ENCODE peak calls at places on chromosome 9, in five cellular contexts. One of them, this sample, is unnamed.

GRCh38 chr9:135038331-135038730 is 49.1 kb upstream of the OLFM1 start:
- DNase-seq in activated CD4-positive, alpha-beta T cell treated with anti-CD3 and anti-CD28 coated beads, Interleukin-2, amount 50 U/mL, for 1 hour: no peak
- DNase-seq in CD4-positive, alpha-beta memory T cell: no peak
- DNase-seq in astrocyte of the hippocampus: no peak
- DNase-seq in left cardiac atrium: no peak
- DNase-seq in this sample: no peak

GRCh38 chr9:131304676-131305366 is 15.3 kb downstream of the PLPP7 start:
- DNase-seq in activated CD4-positive, alpha-beta T cell treated with anti-CD3 and anti-CD28 coated beads, Interleukin-2, amount 50 U/mL, for 1 hour: no peak
- DNase-seq in CD4-positive, alpha-beta memory T cell: no peak
- DNase-seq in astrocyte of the hippocampus: peak; percentile 37
- DNase-seq in left cardiac atrium: no peak
- DNase-seq in this sample: no peak

GRCh38 chr9:117412006-117412715 is 2.7 kb downstream of the ASTN2 start:
- DNase-seq in activated CD4-positive, alpha-beta T cell treated with anti-CD3 and anti-CD28 coated beads, Interleukin-2, amount 50 U/mL, for 1 hour: no peak
- DNase-seq in CD4-positive, alpha-beta memory T cell: no peak
- DNase-seq in astrocyte of the hippocampus: no peak
- DNase-seq in left cardiac atrium: no peak
- DNase-seq in this sample: no peak

GRCh38 chr9:78130004-78130403 is 98.4 kb upstream of the GNAQ start:
- DNase-seq in activated CD4-positive, alpha-beta T cell treated with anti-CD3 and anti-CD28 coated beads, Interleukin-2, amount 50 U/mL, for 1 hour: no peak
- DNase-seq in CD4-positive, alpha-beta memory T cell: no peak
- DNase-seq in astrocyte of the hippocampus: peak; percentile 43
- DNase-seq in left cardiac atrium: peak; percentile 36
- DNase-seq in this sample: no peak

GRCh38 chr9:23123048-23123632 is 676.5 kb downstream of the DMRTA1 start:
- DNase-seq in activated CD4-positive, alpha-beta T cell treated with anti-CD3 and anti-CD28 coated beads, Interleukin-2, amount 50 U/mL, for 1 hour: no peak
- DNase-seq in CD4-positive, alpha-beta memory T cell: no peak
- DNase-seq in astrocyte of the hippocampus: peak; percentile 46
- DNase-seq in left cardiac atrium: peak; percentile 31
- DNase-seq in this sample: no peak

GRCh38 chr9:117979914-117980313 is 275.7 kb downstream of the TLR4 start:
- DNase-seq in activated CD4-positive, alpha-beta T cell treated with anti-CD3 and anti-CD28 coated beads, Interleukin-2, amount 50 U/mL, for 1 hour: no peak
- DNase-seq in CD4-positive, alpha-beta memory T cell: no peak
- DNase-seq in astrocyte of the hippocampus: no peak
- DNase-seq in left cardiac atrium: no peak
- DNase-seq in this sample: no peak

GRCh38 chr9:35962126-35962906 is 4.4 kb upstream of the OR2S2 start:
- DNase-seq in activated CD4-positive, alpha-beta T cell treated with anti-CD3 and anti-CD28 coated beads, Interleukin-2, amount 50 U/mL, for 1 hour: no peak
- DNase-seq in CD4-positive, alpha-beta memory T cell: no peak
- DNase-seq in astrocyte of the hippocampus: peak; percentile 63
- DNase-seq in left cardiac atrium: no peak
- DNase-seq in this sample: no peak

GRCh38 chr9:129490583-129491485 is 130.1 kb downstream of the C9orf50 start:
- DNase-seq in activated CD4-positive, alpha-beta T cell treated with anti-CD3 and anti-CD28 coated beads, Interleukin-2, amount 50 U/mL, for 1 hour: no peak
- DNase-seq in CD4-positive, alpha-beta memory T cell: no peak
- DNase-seq in astrocyte of the hippocampus: peak; percentile 40
- DNase-seq in left cardiac atrium: peak; percentile 53
- DNase-seq in this sample: no peak

GRCh38 chr9:89204811-89205210 is 26.2 kb upstream of the SHC3 start:
- DNase-seq in activated CD4-positive, alpha-beta T cell treated with anti-CD3 and anti-CD28 coated beads, Interleukin-2, amount 50 U/mL, for 1 hour: no peak
- DNase-seq in CD4-positive, alpha-beta memory T cell: no peak
- DNase-seq in astrocyte of the hippocampus: no peak
- DNase-seq in left cardiac atrium: no peak
- DNase-seq in this sample: no peak

This sample was measured in activated naive CD4-positive, alpha-beta T cell treated with anti-CD3 and anti-CD28 coated beads, Interleukin-2, amount 50 U/mL, for 16 hours.